ENCODE peak calls at places on chromosomes 4 and X, in eight cellular contexts. N is fibroblast of the conjunctiva; A is neural crest cell; X is mesendoderm; K is memory B cell; C is substantia nigra; W is fibroblast of gingiva; S is activated CD4-positive, CD25-positive, alpha-beta regulatory T cell. E is an unnamed sample.
A peak's percentile ranks its signal among the peaks of the same experiment; 100 is the strongest.

GRCh38 chrX:139759637-139760036 is 51.7 kb upstream of the MCF2 start:
- DNase-seq in N (no peak), A (no peak), X (peak; percentile 55), K (no peak), C (no peak), W (peak; percentile 18), S (no peak), E (no peak)

GRCh38 chr4:176896211-176896610 is 103.5 kb upstream of the VEGFC start:
- DNase-seq in N (no peak), A (no peak), X (no peak), K (no peak), C (no peak), W (no peak), S (no peak), E (no peak)

GRCh38 chr4:127145001-127145400 is 487.8 kb upstream of the INTU start:
- DNase-seq in N (no peak), A (no peak), X (no peak), K (no peak), C (no peak), W (no peak), S (no peak), E (no peak)

GRCh38 chrX:136714626-136715599 is 65.8 kb downstream of the ARHGEF6 start:
- DNase-seq in N (no peak), A (no peak), X (no peak), K (no peak), C (no peak), W (no peak), S (no peak), E (no peak)

GRCh38 chr4:150242820-150243458 is 164.7 kb downstream of the DCLK2 start:
- DNase-seq in N (peak; percentile 21), A (peak; percentile 46), X (peak; percentile 69), K (no peak), C (no peak), W (peak; percentile 18), S (no peak), E (no peak)

GRCh38 chr4:15238720-15239119 is 189.1 kb upstream of the C1QTNF7 start:
- DNase-seq in N (peak; percentile 57), A (peak; percentile 23), X (peak; percentile 70), K (peak; percentile 11), C (peak; percentile 11), W (peak; percentile 42), S (no peak), E (no peak)

GRCh38 chrX:149453030-149453429 is 52.1 kb downstream of the IDS start:
- DNase-seq in N (no peak), A (no peak), X (peak; percentile 69), K (no peak), C (no peak), W (peak; percentile 3), S (no peak), E (peak; percentile 39)

GRCh38 chr4:1872918-1873269 is 1.7 kb downstream of the NSD2 start:
- DNase-seq in N (peak; percentile 31), A (no peak), X (no peak), K (no peak), C (no peak), W (peak; percentile 32), S (no peak), E (peak; percentile 21)

GRCh38 chr4:35975617-35976355 is 268.5 kb downstream of the ARAP2 start:
- DNase-seq in N (no peak), A (no peak), X (no peak), K (no peak), C (no peak), W (no peak), S (no peak), E (no peak)

GRCh38 chrX:6738518-6739470 is 203.9 kb upstream of the VCX3A start:
- DNase-seq in N (no peak), A (no peak), X (no peak), K (peak; percentile 48), C (no peak), W (no peak), S (no peak), E (no peak)

GRCh38 chr4:147059064-147059731 is 113.5 kb upstream of the TTC29 start:
- DNase-seq in N (no peak), A (no peak), X (no peak), K (peak; percentile 8), C (no peak), W (no peak), S (no peak), E (no peak)

GRCh38 chrX:28787206-28787605 is 200.0 kb downstream of the IL1RAPL1 start:
- DNase-seq in N (peak; percentile 5), A (no peak), X (peak; percentile 5), K (no peak), C (no peak), W (peak; percentile 17), S (no peak), E (peak; percentile 2)

GRCh38 chrX:110417128-110417527 is 58.5 kb downstream of the RTL9 start:
- DNase-seq in N (no peak), A (no peak), X (no peak), K (no peak), C (no peak), W (no peak), S (no peak), E (no peak)

GRCh38 chrX:56233682-56234081 is 1.5 kb downstream of the KLF8 start:
- DNase-seq in N (peak; percentile 61), A (no peak), X (peak; percentile 92), K (no peak), C (no peak), W (peak; percentile 56), S (no peak), E (no peak)

GRCh38 chr4:1711055-1711905 is 839 bp downstream of the SLBP start:
- DNase-seq in N (no peak), A (no peak), X (peak; percentile 54), K (no peak), C (peak; percentile 46), W (peak; percentile 54), S (no peak), E (no peak)

GRCh38 chrX:9141496-9141895 is 107.6 kb upstream of the FAM9B start:
- DNase-seq in N (no peak), A (no peak), X (no peak), K (no peak), C (no peak), W (no peak), S (no peak), E (no peak)

GRCh38 chr4:20254517-20255250 is 3.0 kb downstream of the SLIT2 start:
- DNase-seq in N (no peak), A (peak; percentile 34), X (peak; percentile 71), K (no peak), C (no peak), W (peak; percentile 30), S (no peak), E (no peak)

GRCh38 chrX:64975989-64976672 is at the start of gene ZC4H2:
- DNase-seq in N (peak; percentile 63), A (peak; percentile 51), X (peak; percentile 93), K (peak; percentile 27), C (peak; percentile 59), W (peak; percentile 71), S (peak; percentile 13), E (peak; percentile 37)

GRCh38 chr4:74258949-74259348 is 49.3 kb upstream of the EPGN start:
- DNase-seq in N (peak; percentile 14), A (no peak), X (no peak), K (no peak), C (no peak), W (no peak), S (no peak), E (no peak)

GRCh38 chrX:14043209-14043608 is 13.5 kb upstream of the GEMIN8 start:
- DNase-seq in N (no peak), A (no peak), X (no peak), K (no peak), C (no peak), W (no peak), S (no peak), E (no peak)

GRCh38 chrX:40663078-40663740 is 15.8 kb upstream of the CXorf38 start:
- DNase-seq in N (no peak), A (no peak), X (no peak), K (no peak), C (no peak), W (no peak), S (no peak), E (no peak)

GRCh38 chrX:154600962-154601374 is 16.0 kb downstream of the CTAG1A start:
- DNase-seq in N (no peak), A (no peak), X (peak; percentile 4), K (no peak), C (no peak), W (no peak), S (no peak), E (no peak)

GRCh38 chrX:119604778-119605177 is 1.4 kb downstream of the NKRF start:
- DNase-seq in N (no peak), A (no peak), X (no peak), K (no peak), C (no peak), W (no peak), S (no peak), E (no peak)

GRCh38 chrX:150198776-150199175 is 164.3 kb upstream of the MAMLD1 start:
- DNase-seq in N (no peak), A (no peak), X (no peak), K (no peak), C (no peak), W (no peak), S (no peak), E (no peak)

GRCh38 chrX:120819126-120819525 is 56.5 kb downstream of the CT47B1 start:
- DNase-seq in N (no peak), A (no peak), X (no peak), K (no peak), C (no peak), W (no peak), S (no peak), E (no peak)